ENCODE peak calls at places on chromosomes 12 and 14, in nine cellular contexts. One of them, this sample, is unnamed.

GRCh38 chr14:24677956-24678355 is 44.0 kb upstream of the GZMB start:
- DNase-seq in LoVo: no peak
- DNase-seq in T-helper 1 cell: no peak
- DNase-seq in mucosa of gallbladder: no peak
- DNase-seq in ovary: no peak
- DNase-seq in midbrain: no peak
- DNase-seq in A673: no peak
- DNase-seq in SK-N-DZ: no peak
- DNase-seq in astrocyte: no peak
- DNase-seq in this sample: no peak

GRCh38 chr12:110733857-110734373 is 8.8 kb downstream of the PPP1CC start:
- DNase-seq in LoVo: no peak
- DNase-seq in T-helper 1 cell: no peak
- DNase-seq in mucosa of gallbladder: no peak
- DNase-seq in ovary: no peak
- DNase-seq in midbrain: no peak
- DNase-seq in A673: no peak
- DNase-seq in SK-N-DZ: no peak
- DNase-seq in astrocyte: no peak
- DNase-seq in this sample: no peak

GRCh38 chr12:12467701-12468218 is 94.9 kb downstream of the DUSP16 start:
- DNase-seq in LoVo: no peak
- DNase-seq in T-helper 1 cell: peak
- DNase-seq in mucosa of gallbladder: peak
- DNase-seq in ovary: no peak
- DNase-seq in midbrain: peak
- DNase-seq in A673: no peak
- DNase-seq in SK-N-DZ: no peak
- DNase-seq in astrocyte: peak
- DNase-seq in this sample: no peak

GRCh38 chr12:93109794-93110203 is 180.7 kb upstream of the EEA1 start:
- DNase-seq in LoVo: no peak
- DNase-seq in T-helper 1 cell: no peak
- DNase-seq in mucosa of gallbladder: no peak
- DNase-seq in ovary: peak
- DNase-seq in midbrain: no peak
- DNase-seq in A673: no peak
- DNase-seq in SK-N-DZ: no peak
- DNase-seq in astrocyte: no peak
- DNase-seq in this sample: no peak

GRCh38 chr14:105412768-105413541 is 6.7 kb upstream of the MTA1 start:
- DNase-seq in LoVo: no peak
- DNase-seq in T-helper 1 cell: no peak
- DNase-seq in mucosa of gallbladder: no peak
- DNase-seq in ovary: peak
- DNase-seq in midbrain: no peak
- DNase-seq in A673: no peak
- DNase-seq in SK-N-DZ: no peak
- DNase-seq in astrocyte: no peak
- DNase-seq in this sample: no peak

GRCh38 chr14:103118019-103118662 is 5.1 kb upstream of the TNFAIP2 start:
- DNase-seq in LoVo: no peak
- DNase-seq in T-helper 1 cell: no peak
- DNase-seq in mucosa of gallbladder: peak
- DNase-seq in ovary: no peak
- DNase-seq in midbrain: peak
- DNase-seq in A673: no peak
- DNase-seq in SK-N-DZ: no peak
- DNase-seq in astrocyte: no peak
- DNase-seq in this sample: no peak

GRCh38 chr14:58977366-58977765 is 211.1 kb upstream of the DAAM1 start:
- DNase-seq in LoVo: no peak
- DNase-seq in T-helper 1 cell: no peak
- DNase-seq in mucosa of gallbladder: no peak
- DNase-seq in ovary: no peak
- DNase-seq in midbrain: no peak
- DNase-seq in A673: no peak
- DNase-seq in SK-N-DZ: no peak
- DNase-seq in astrocyte: peak
- DNase-seq in this sample: no peak

GRCh38 chr12:47954467-47955045 is 8.8 kb upstream of the TMEM106C start:
- DNase-seq in LoVo: peak
- DNase-seq in T-helper 1 cell: no peak
- DNase-seq in mucosa of gallbladder: no peak
- DNase-seq in ovary: no peak
- DNase-seq in midbrain: no peak
- DNase-seq in A673: no peak
- DNase-seq in SK-N-DZ: no peak
- DNase-seq in astrocyte: no peak
- DNase-seq in this sample: no peak

GRCh38 chr12:54019111-54019811 is 9.0 kb upstream of the HOXC6 start:
- DNase-seq in LoVo: no peak
- DNase-seq in T-helper 1 cell: no peak
- DNase-seq in mucosa of gallbladder: no peak
- DNase-seq in ovary: peak
- DNase-seq in midbrain: no peak
- DNase-seq in A673: peak
- DNase-seq in SK-N-DZ: no peak
- DNase-seq in astrocyte: no peak
- DNase-seq in this sample: no peak

GRCh38 chr14:24481622-24482324 is 26.3 kb downstream of the CMA1 start:
- DNase-seq in LoVo: peak
- DNase-seq in T-helper 1 cell: no peak
- DNase-seq in mucosa of gallbladder: peak
- DNase-seq in ovary: no peak
- DNase-seq in midbrain: no peak
- DNase-seq in A673: peak
- DNase-seq in SK-N-DZ: peak
- DNase-seq in astrocyte: no peak
- DNase-seq in this sample: no peak

GRCh38 chr12:106118-106561 is 39.6 kb downstream of the IQSEC3 start:
- DNase-seq in LoVo: no peak
- DNase-seq in T-helper 1 cell: no peak
- DNase-seq in mucosa of gallbladder: no peak
- DNase-seq in ovary: no peak
- DNase-seq in midbrain: no peak
- DNase-seq in A673: no peak
- DNase-seq in SK-N-DZ: peak
- DNase-seq in astrocyte: no peak
- DNase-seq in this sample: no peak

GRCh38 chr12:34397591-34398365 is 375.5 kb downstream of the ALG10 start:
- DNase-seq in LoVo: no peak
- DNase-seq in T-helper 1 cell: peak
- DNase-seq in mucosa of gallbladder: peak
- DNase-seq in ovary: peak
- DNase-seq in midbrain: no peak
- DNase-seq in A673: no peak
- DNase-seq in SK-N-DZ: no peak
- DNase-seq in astrocyte: no peak
- DNase-seq in this sample: peak

GRCh38 chr12:54489857-54490256 is 7.7 kb upstream of the NCKAP1L start:
- DNase-seq in LoVo: no peak
- DNase-seq in T-helper 1 cell: no peak
- DNase-seq in mucosa of gallbladder: no peak
- DNase-seq in ovary: no peak
- DNase-seq in midbrain: no peak
- DNase-seq in A673: no peak
- DNase-seq in SK-N-DZ: no peak
- DNase-seq in astrocyte: no peak
- DNase-seq in this sample: no peak

GRCh38 chr14:96260341-96260821 is 4.4 kb downstream of the BDKRB1 start:
- DNase-seq in LoVo: no peak
- DNase-seq in T-helper 1 cell: no peak
- DNase-seq in mucosa of gallbladder: no peak
- DNase-seq in ovary: no peak
- DNase-seq in midbrain: no peak
- DNase-seq in A673: no peak
- DNase-seq in SK-N-DZ: no peak
- DNase-seq in astrocyte: peak
- DNase-seq in this sample: no peak

GRCh38 chr12:90045559-90045958 is 336.9 kb upstream of the ATP2B1 start:
- DNase-seq in LoVo: no peak
- DNase-seq in T-helper 1 cell: no peak
- DNase-seq in mucosa of gallbladder: no peak
- DNase-seq in ovary: no peak
- DNase-seq in midbrain: no peak
- DNase-seq in A673: peak
- DNase-seq in SK-N-DZ: no peak
- DNase-seq in astrocyte: no peak
- DNase-seq in this sample: no peak

GRCh38 chr12:131559517-131560516 is 151.1 kb upstream of the SFSWAP start:
- DNase-seq in LoVo: no peak
- DNase-seq in T-helper 1 cell: no peak
- DNase-seq in mucosa of gallbladder: no peak
- DNase-seq in ovary: no peak
- DNase-seq in midbrain: no peak
- DNase-seq in A673: peak
- DNase-seq in SK-N-DZ: no peak
- DNase-seq in astrocyte: no peak
- DNase-seq in this sample: no peak

GRCh38 chr14:80770114-80770917 is 171.2 kb downstream of the CEP128 start:
- DNase-seq in LoVo: no peak
- DNase-seq in T-helper 1 cell: no peak
- DNase-seq in mucosa of gallbladder: no peak
- DNase-seq in ovary: no peak
- DNase-seq in midbrain: no peak
- DNase-seq in A673: no peak
- DNase-seq in SK-N-DZ: no peak
- DNase-seq in astrocyte: no peak
- DNase-seq in this sample: no peak

GRCh38 chr12:31106101-31106803 is 32.6 kb downstream of the DDX11 start:
- DNase-seq in LoVo: no peak
- DNase-seq in T-helper 1 cell: no peak
- DNase-seq in mucosa of gallbladder: no peak
- DNase-seq in ovary: no peak
- DNase-seq in midbrain: no peak
- DNase-seq in A673: no peak
- DNase-seq in SK-N-DZ: no peak
- DNase-seq in astrocyte: no peak
- DNase-seq in this sample: no peak

GRCh38 chr12:10140001-10140400 is 10.0 kb upstream of the CLEC7A start:
- DNase-seq in LoVo: peak
- DNase-seq in T-helper 1 cell: no peak
- DNase-seq in mucosa of gallbladder: peak
- DNase-seq in ovary: no peak
- DNase-seq in midbrain: peak
- DNase-seq in A673: peak
- DNase-seq in SK-N-DZ: peak
- DNase-seq in astrocyte: peak
- DNase-seq in this sample: no peak

GRCh38 chr12:12356886-12357696 is at the start of gene BORCS5:
- DNase-seq in LoVo: peak
- DNase-seq in T-helper 1 cell: peak
- DNase-seq in mucosa of gallbladder: peak
- DNase-seq in ovary: peak
- DNase-seq in midbrain: peak
- DNase-seq in A673: peak
- DNase-seq in SK-N-DZ: peak
- DNase-seq in astrocyte: peak
- DNase-seq in this sample: peak

GRCh38 chr12:109963743-109964429 is 32.3 kb downstream of the GIT2 start:
- DNase-seq in LoVo: peak
- DNase-seq in T-helper 1 cell: no peak
- DNase-seq in mucosa of gallbladder: peak
- DNase-seq in ovary: peak
- DNase-seq in midbrain: no peak
- DNase-seq in A673: no peak
- DNase-seq in SK-N-DZ: no peak
- DNase-seq in astrocyte: peak
- DNase-seq in this sample: no peak

GRCh38 chr14:99554184-99554583 is 49.8 kb downstream of the CCDC85C start:
- DNase-seq in LoVo: no peak
- DNase-seq in T-helper 1 cell: no peak
- DNase-seq in mucosa of gallbladder: peak
- DNase-seq in ovary: no peak
- DNase-seq in midbrain: peak
- DNase-seq in A673: no peak
- DNase-seq in SK-N-DZ: no peak
- DNase-seq in astrocyte: no peak
- DNase-seq in this sample: no peak

GRCh38 chr12:109544955-109545531 is 28.3 kb downstream of the MMAB start:
- DNase-seq in LoVo: no peak
- DNase-seq in T-helper 1 cell: no peak
- DNase-seq in mucosa of gallbladder: no peak
- DNase-seq in ovary: no peak
- DNase-seq in midbrain: no peak
- DNase-seq in A673: no peak
- DNase-seq in SK-N-DZ: no peak
- DNase-seq in astrocyte: peak
- DNase-seq in this sample: no peak

GRCh38 chr12:132288516-132289188 is 40.7 kb downstream of the GALNT9 start:
- DNase-seq in LoVo: no peak
- DNase-seq in T-helper 1 cell: no peak
- DNase-seq in mucosa of gallbladder: no peak
- DNase-seq in ovary: no peak
- DNase-seq in midbrain: no peak
- DNase-seq in A673: no peak
- DNase-seq in SK-N-DZ: no peak
- DNase-seq in astrocyte: no peak
- DNase-seq in this sample: no peak

GRCh38 chr12:106715582-106715981 is 58.9 kb upstream of the RIC8B start:
- DNase-seq in LoVo: no peak
- DNase-seq in T-helper 1 cell: no peak
- DNase-seq in mucosa of gallbladder: no peak
- DNase-seq in ovary: no peak
- DNase-seq in midbrain: no peak
- DNase-seq in A673: no peak
- DNase-seq in SK-N-DZ: no peak
- DNase-seq in astrocyte: no peak
- DNase-seq in this sample: no peak

This sample was measured in chondrocyte.